ENCODE peak calls at places on chromosomes 2 and 18, in seven cellular contexts. R is fibroblast of lung, X is endodermal cell, O is psoas muscle, F is HFF-Myc, E is cardiac muscle cell, N is pancreas. Z is an unnamed sample.

GRCh38 chr2:136323212-136323611 is 205.3 kb upstream of the CXCR4 start:
- DNase-seq in E (no peak), F (no peak), R (no peak), O (no peak), N (no peak), X (no peak), Z (no peak)

GRCh38 chr2:108594982-108595464 is 60.8 kb downstream of the LIMS1 start:
- DNase-seq in N (no peak), R (peak), O (no peak), F (peak), X (peak), E (peak), Z (peak)

GRCh38 chr2:218465987-218466633 is 47.2 kb downstream of the VIL1 start:
- DNase-seq in N (no peak), O (no peak), R (peak), F (no peak), E (peak), X (no peak), Z (peak)

GRCh38 chr18:79770501-79770815 is 27.3 kb upstream of the KCNG2 start:
- DNase-seq in N (no peak), O (no peak), F (no peak), R (no peak), X (peak), E (no peak), Z (no peak)

GRCh38 chr18:75172299-75173124 is 36.4 kb downstream of the PTGR3 start:
- DNase-seq in E (no peak), R (no peak), N (no peak), X (peak), F (no peak), O (no peak), Z (no peak)

GRCh38 chr2:48728295-48728694 is 27.2 kb downstream of the LHCGR start:
- DNase-seq in X (no peak), R (no peak), E (no peak), O (no peak), F (no peak), N (no peak), Z (no peak)

GRCh38 chr18:524496-524895 is 24.0 kb upstream of the COLEC12 start:
- DNase-seq in E (peak), N (no peak), X (peak), O (no peak), F (no peak), R (peak), Z (peak)

GRCh38 chr2:58157754-58158153 is 83.4 kb downstream of the FANCL start:
- DNase-seq in X (no peak), R (no peak), O (no peak), F (no peak), E (no peak), N (no peak), Z (no peak)

GRCh38 chr18:8659609-8660242 is 45.6 kb upstream of the MTCL1 start:
- DNase-seq in E (no peak), N (no peak), F (no peak), X (peak), R (no peak), O (no peak), Z (no peak)

GRCh38 chr2:215607790-215608189 is 171.9 kb upstream of the FN1 start:
- DNase-seq in X (no peak), R (peak), O (no peak), F (no peak), E (peak), N (no peak), Z (peak)

GRCh38 chr2:189267491-189267890 is 87.9 kb upstream of the COL5A2 start:
- DNase-seq in F (no peak), E (no peak), O (no peak), N (no peak), R (no peak), X (no peak), Z (peak)

GRCh38 chr18:39453882-39454281 is 1888.3 kb upstream of the CELF4 start:
- DNase-seq in E (peak), R (peak), N (peak), O (no peak), F (no peak), X (peak), Z (peak)

GRCh38 chr2:205052781-205053180 is 507.5 kb downstream of the PARD3B start:
- DNase-seq in E (no peak), X (no peak), R (no peak), F (no peak), O (no peak), N (no peak), Z (no peak)

GRCh38 chr18:13260114-13260926 is 41.8 kb downstream of the LDLRAD4 start:
- DNase-seq in R (no peak), F (no peak), E (no peak), O (no peak), N (no peak), X (peak), Z (no peak)

GRCh38 chr18:11857177-11857887 is 6.1 kb downstream of the CHMP1B start:
- DNase-seq in O (peak), E (peak), X (peak), R (peak), N (peak), F (peak), Z (peak)

GRCh38 chr2:172116107-172116506 is 13.4 kb upstream of the DLX2 start:
- DNase-seq in R (no peak), E (no peak), N (no peak), F (no peak), O (no peak), X (no peak), Z (no peak)

GRCh38 chr18:3510024-3510423 is 60.1 kb downstream of the TGIF1 start:
- DNase-seq in F (no peak), R (no peak), O (no peak), N (no peak), X (no peak), E (no peak), Z (no peak)

GRCh38 chr2:96808176-96808837 is 7.8 kb upstream of the CNNM3 start:
- DNase-seq in E (no peak), F (no peak), X (no peak), N (no peak), O (peak), R (no peak), Z (no peak)

GRCh38 chr18:39675358-39675757 is 2109.8 kb upstream of the CELF4 start:
- DNase-seq in E (peak), X (no peak), F (peak), N (no peak), O (no peak), R (peak), Z (peak)

GRCh38 chr18:36711813-36712444 is 116.9 kb downstream of the TPGS2 start:
- DNase-seq in N (peak), X (no peak), O (no peak), F (no peak), E (peak), R (peak), Z (peak)

GRCh38 chr2:102940684-102941083 is 178.9 kb downstream of the TMEM182 start:
- DNase-seq in N (no peak), E (no peak), R (no peak), X (no peak), O (no peak), F (no peak), Z (no peak)

GRCh38 chr2:140639628-140640027 is 1491.2 kb downstream of the LRP1B start:
- DNase-seq in F (no peak), N (no peak), X (no peak), O (no peak), E (peak), R (no peak), Z (no peak)

GRCh38 chr2:233436691-233437438 is 82.6 kb downstream of the DGKD start:
- DNase-seq in X (peak), R (no peak), O (no peak), F (no peak), E (no peak), N (no peak), Z (no peak)

GRCh38 chr2:58283931-58284330 is 42.8 kb upstream of the FANCL start:
- DNase-seq in E (no peak), R (no peak), O (no peak), N (no peak), X (no peak), F (no peak), Z (no peak)

GRCh38 chr18:44599409-44599808 is 81.3 kb upstream of the SETBP1 start:
- DNase-seq in X (peak), F (no peak), N (peak), R (peak), O (no peak), E (peak), Z (peak)

GRCh38 chr2:240646061-240646899 is 21.0 kb downstream of the GPR35 start:
- DNase-seq in O (peak), E (no peak), F (no peak), X (peak), R (no peak), N (no peak), Z (no peak)

GRCh38 chr2:218257390-218257981 is 3.3 kb upstream of the GPBAR1 start:
- DNase-seq in E (peak), X (peak), O (no peak), N (peak), F (no peak), R (no peak), Z (no peak)

GRCh38 chr2:241018051-241018891 is 19.9 kb downstream of the SNED1 start:
- DNase-seq in O (peak), N (no peak), E (no peak), F (no peak), R (no peak), X (no peak), Z (no peak)

GRCh38 chr2:124542932-124543640 is 518.0 kb downstream of the CNTNAP5 start:
- DNase-seq in X (no peak), N (no peak), R (no peak), O (no peak), E (no peak), F (no peak), Z (no peak)

GRCh38 chr2:160482673-160483072 is 10.9 kb downstream of the RBMS1 start:
- DNase-seq in X (no peak), F (no peak), R (no peak), N (no peak), E (no peak), O (no peak), Z (no peak)

GRCh38 chr2:149160701-149161217 is 122.3 kb downstream of the LYPD6B start:
- DNase-seq in X (no peak), R (no peak), O (no peak), F (no peak), N (no peak), E (peak), Z (no peak)

GRCh38 chr2:191217580-191217979 is 27.6 kb upstream of the MYO1B start:
- DNase-seq in E (peak), O (no peak), N (no peak), R (peak), X (no peak), F (no peak), Z (peak)

GRCh38 chr2:120964819-120965218 is 229.2 kb downstream of the GLI2 start:
- DNase-seq in N (no peak), F (no peak), X (no peak), E (peak), R (no peak), O (no peak), Z (peak)

GRCh38 chr2:142682528-142682927 is 194.9 kb upstream of the KYNU start:
- DNase-seq in N (no peak), X (no peak), R (peak), O (no peak), F (no peak), E (peak), Z (peak)

GRCh38 chr2:128346291-128346690 is 27.6 kb upstream of the HS6ST1 start:
- DNase-seq in N (no peak), O (no peak), X (no peak), F (no peak), R (no peak), E (no peak), Z (no peak)

GRCh38 chr2:63049291-63050185 is 1.1 kb upstream of the OTX1 start:
- DNase-seq in O (no peak), E (no peak), N (peak), X (peak), R (no peak), F (no peak), Z (peak)

GRCh38 chr18:57209697-57210096 is 62.8 kb downstream of the BOD1L2 start:
- DNase-seq in F (no peak), N (no peak), E (no peak), R (no peak), O (no peak), X (no peak), Z (no peak)
- H3K4me3 ChIP-seq in F (no peak), N (peak), E (no peak), R (no peak), O (no peak), X (peak), Z (no peak)

GRCh38 chr2:229578052-229578846 is 136.1 kb downstream of the DNER start:
- DNase-seq in N (no peak), E (no peak), X (peak), F (no peak), O (no peak), R (no peak), Z (no peak)
- TF ChIP-seq CTCF in N (no peak), E (no peak), X (peak), F (no peak), O (no peak), R (no peak), Z (no peak)

GRCh38 chr2:99067871-99068270 is 73.6 kb upstream of the C2orf15 start:
- DNase-seq in X (no peak), E (no peak), R (no peak), O (no peak), N (no peak), F (no peak), Z (no peak)
- H3K4me3 ChIP-seq in X (no peak), E (no peak), R (no peak), O (no peak), N (no peak), F (no peak), Z (no peak)

GRCh38 chr2:167550448-167550847 is 662.2 kb downstream of the XIRP2 start:
- DNase-seq in F (no peak), N (no peak), E (peak), X (no peak), O (no peak), R (peak), Z (peak)
- TF ChIP-seq CTCF in F (no peak), N (no peak), E (peak), X (peak), O (peak), R (peak), Z (peak)

GRCh38 chr2:78535395-78535794 is 490.1 kb upstream of the REG3G start:
- DNase-seq in F (no peak), N (no peak), E (no peak), O (no peak), X (no peak), R (no peak), Z (no peak)

GRCh38 chr2:78532762-78533399 is 492.6 kb upstream of the REG3G start:
- DNase-seq in F (no peak), N (no peak), X (peak), E (no peak), O (no peak), R (no peak), Z (no peak)
- H3K4me3 ChIP-seq in F (no peak), N (no peak), X (no peak), E (no peak), O (no peak), R (no peak), Z (no peak)

DNA sequence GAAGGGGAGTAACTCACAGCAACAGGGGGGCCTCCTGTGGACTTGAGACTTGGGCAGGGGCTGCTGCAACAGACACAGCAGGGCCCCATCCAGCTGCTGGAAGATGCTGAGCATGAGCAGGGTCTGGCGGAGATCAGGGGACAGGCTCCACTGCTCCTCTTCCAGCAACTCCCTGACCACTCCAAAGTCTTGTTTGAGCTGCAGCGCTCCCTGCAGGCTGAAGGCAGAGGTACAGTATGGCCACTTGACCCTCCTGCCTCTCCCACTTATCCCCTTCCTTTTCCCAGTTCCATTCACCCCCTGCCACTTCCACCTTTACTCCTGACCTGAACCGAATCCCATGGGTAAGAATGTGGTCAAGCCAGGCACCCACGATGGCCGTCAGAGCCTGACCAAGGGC is 2.4 kb upstream of the MRPL53 start:
- DNase-seq in X (peak), R (no peak), E (peak), F (no peak), O (no peak), N (no peak), Z (no peak)
- TF ChIP-seq CTCF in X (peak), R (peak), E (peak), F (peak), O (no peak), N (no peak), Z (peak)